ENCODE peak calls at places on chromosomes 3 and 15, in five cellular contexts. N, V, H, R and C are unnamed samples.

GRCh38 chr3:173911446-173911845 is 513.9 kb downstream of the NLGN1 start:
- DNase-seq in N (no peak), V (no peak), H (no peak), R (no peak), C (no peak)

GRCh38 chr3:130850044-130850797 is 43.7 kb upstream of the ATP2C1 start:
- DNase-seq in N (no peak), R (peak; percentile 96), V (no peak), H (no peak), C (peak; percentile 67)

GRCh38 chr3:10514407-10515069 is 9.2 kb upstream of the ATP2B2 start:
- DNase-seq in N (no peak), R (no peak), H (no peak), V (no peak), C (no peak)

GRCh38 chr15:47857384-47858168 is 140.3 kb downstream of the SEMA6D start:
- DNase-seq in R (no peak), V (no peak), H (no peak), N (no peak), C (no peak)

GRCh38 chr3:47666118-47666517 is 87.5 kb upstream of the CSPG5 start:
- DNase-seq in H (no peak), N (no peak), R (no peak), V (no peak), C (no peak)

GRCh38 chr3:55780913-55781312 is 293.8 kb upstream of the WNT5A start:
- DNase-seq in V (no peak), R (no peak), H (no peak), N (no peak), C (no peak)

GRCh38 chr3:178353292-178353814 is 182.9 kb upstream of the KCNMB2 start:
- DNase-seq in H (no peak), V (no peak), N (no peak), R (no peak), C (no peak)

GRCh38 chr3:133745981-133746721 is at the start of gene TF:
- DNase-seq in R (no peak), H (no peak), V (no peak), N (no peak), C (no peak)

GRCh38 chr3:195268608-195269309 is 2.2 kb downstream of the XXYLT1 start:
- DNase-seq in H (no peak), R (no peak), N (no peak), V (no peak), C (no peak)
- TF ChIP-seq CTCF in H (no peak), R (no peak), N (no peak), V (no peak), C (no peak)

GRCh38 chr15:89673162-89673506 is 6.0 kb downstream of the PLIN1 start:
- DNase-seq in N (no peak), V (no peak), H (peak; percentile 12), R (peak; percentile 6), C (peak; percentile 53)
- TF ChIP-seq CTCF in N (no peak), V (peak; percentile 23), H (peak; percentile 35), R (peak; percentile 47), C (peak; percentile 23)

GRCh38 chr3:123781138-123781537 is 103.0 kb downstream of the MYLK start:
- DNase-seq in N (no peak), V (no peak), R (no peak), H (no peak), C (peak; percentile 14)
- TF ChIP-seq CTCF in N (no peak), V (no peak), R (no peak), H (no peak), C (no peak)

DNA sequence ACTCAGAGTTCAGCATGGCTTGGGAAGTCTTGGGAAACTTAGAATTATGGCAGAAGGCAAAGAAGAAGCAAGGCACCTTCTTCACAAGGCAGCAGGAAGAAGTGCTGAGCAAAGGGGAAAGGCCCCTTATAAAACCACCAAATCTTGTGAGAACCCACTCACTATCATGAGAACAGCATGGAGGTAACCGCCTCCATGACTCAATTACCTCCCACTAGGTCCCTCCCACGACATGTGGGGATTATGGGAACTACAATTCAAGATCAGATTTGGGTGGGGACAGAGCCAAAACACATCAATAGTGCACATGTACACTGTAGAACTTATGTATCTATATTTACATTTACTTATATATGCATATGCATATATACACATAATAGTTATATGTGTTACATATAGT is 565.3 kb upstream of the NR2F2 start:
- DNase-seq in N (no peak), H (no peak), V (no peak), R (no peak), C (no peak)
- TF ChIP-seq CTCF in N (no peak), H (no peak), V (no peak), R (no peak), C (no peak)

GRCh38 chr3:45205126-45205525 is 21.0 kb downstream of the TMEM158 start:
- DNase-seq in H (no peak), N (no peak), R (no peak), V (no peak), C (no peak)
- TF ChIP-seq CTCF in H (no peak), N (no peak), R (no peak), V (no peak), C (no peak)

GRCh38 chr15:74837482-74837881 is 5.5 kb downstream of the ULK3 start:
- DNase-seq in V (no peak), R (no peak), N (no peak), H (no peak), C (no peak)
- TF ChIP-seq CTCF in V (no peak), R (no peak), N (no peak), H (no peak), C (no peak)

DNA sequence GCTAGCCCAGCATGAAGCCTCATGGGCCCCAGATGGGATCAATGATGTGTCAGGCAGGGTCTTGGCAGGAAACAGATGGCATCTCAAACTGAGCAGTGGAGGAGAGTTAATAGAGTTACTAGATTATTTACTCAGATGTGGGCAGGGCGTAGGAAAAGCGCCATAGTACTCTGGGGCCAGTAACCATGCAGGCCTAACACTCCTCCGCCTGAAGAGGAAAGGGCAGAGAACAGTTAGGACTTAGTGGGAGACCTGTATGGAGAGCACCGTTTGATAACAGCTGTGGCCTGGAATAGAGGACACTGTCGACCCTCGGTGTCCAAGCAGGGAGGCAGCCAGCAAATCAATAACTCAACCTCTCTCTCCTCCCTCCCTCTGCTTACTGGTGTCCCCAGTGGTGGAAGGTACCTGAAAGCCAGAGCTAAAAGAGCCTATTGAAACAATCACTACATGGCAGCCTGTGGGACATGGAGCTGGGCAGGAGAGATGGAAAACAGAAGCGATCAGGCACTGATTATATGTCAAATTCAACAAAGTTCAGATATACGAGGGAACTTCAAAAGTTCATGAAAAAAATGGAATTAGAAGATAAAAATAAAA is 111.4 kb upstream of the CCNL1 start:
- DNase-seq in N (no peak), R (no peak), V (no peak), H (no peak), C (no peak)
- TF ChIP-seq CTCF in N (no peak), R (no peak), V (no peak), H (no peak), C (no peak)

DNA sequence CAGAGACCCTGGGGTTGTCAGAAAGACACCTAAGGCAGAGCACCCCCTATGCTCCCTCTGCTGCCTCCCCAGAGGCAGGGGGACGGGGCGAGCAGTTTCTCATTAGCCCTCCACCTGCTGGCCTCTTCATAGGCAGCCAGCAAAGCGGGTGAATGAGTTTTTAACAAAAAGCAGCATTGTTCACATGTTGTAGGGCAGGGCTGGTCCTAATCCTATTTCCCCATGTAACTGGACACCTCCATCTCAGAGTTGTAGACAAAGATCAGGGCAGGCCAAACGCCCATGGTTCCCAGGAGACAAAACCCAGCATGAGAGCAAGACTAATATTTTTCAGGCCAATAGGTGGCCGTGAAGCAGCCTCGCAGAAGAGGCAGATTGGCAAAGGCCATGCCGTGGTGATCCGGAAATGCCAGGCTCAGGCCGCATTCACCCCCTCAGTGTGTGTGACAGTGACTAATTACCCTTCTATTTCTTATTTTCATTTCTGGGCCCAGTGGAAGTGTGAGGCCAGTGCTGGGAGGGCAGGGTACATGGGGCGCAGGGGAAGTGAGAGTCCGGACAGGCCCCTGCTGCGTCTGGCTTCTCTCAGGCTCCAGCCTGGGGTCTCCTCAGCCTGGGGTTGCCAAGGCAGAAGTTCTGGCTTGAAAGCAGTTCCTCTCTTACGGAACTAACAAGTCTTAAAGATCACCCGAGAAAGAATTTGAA is 64.7 kb downstream of the BOC start:
- DNase-seq in R (peak; percentile 21), N (peak; percentile 26), H (no peak), V (no peak), C (peak; percentile 54)
- TF ChIP-seq CTCF in R (no peak), N (no peak), H (no peak), V (no peak), C (no peak)